ENCODE peak calls at places on chromosome 13, in five cellular contexts. P, I, M, T and Q are unnamed samples. For H3K36me3 and H3K9me3, the result is how much of the 10 kb centered on the place peaks cover.

GRCh38 chr13:79481685-79482052 is 714 bp downstream of the NDFIP2 start:
- DNase-seq in I (no peak), T (peak), M (no peak), P (no peak), Q (no peak)

GRCh38 chr13:42539670-42540069 is 34.3 kb upstream of the TNFSF11 start:
- DNase-seq in M (no peak), P (no peak), I (no peak), T (no peak), Q (no peak)

GRCh38 chr13:74675185-74675584 is 541.0 kb upstream of the KLF12 start:
- DNase-seq in M (no peak), I (peak), T (no peak), P (no peak), Q (no peak)

GRCh38 chr13:34678154-34678553 is 263.9 kb upstream of the NBEA start:
- DNase-seq in T (no peak), M (no peak), I (no peak), P (no peak), Q (no peak)

GRCh38 chr13:21344662-21345176 is 114.4 kb downstream of the ZDHHC20 start:
- DNase-seq in M (no peak), I (no peak), T (peak), P (no peak), Q (no peak)

GRCh38 chr13:109781384-109782065 is 4.9 kb downstream of the IRS2 start:
- DNase-seq in M (no peak), I (peak), P (no peak), T (no peak), Q (peak)

GRCh38 chr13:97318532-97318931 is 96.4 kb downstream of the MBNL2 start:
- DNase-seq in P (no peak), T (no peak), M (no peak), I (no peak), Q (no peak)

GRCh38 chr13:28637714-28638355 is 21.1 kb upstream of the POMP start:
- DNase-seq in T (no peak), M (no peak), I (peak), P (no peak), Q (no peak)

GRCh38 chr13:93270769-93271753 is 44.5 kb downstream of the GPC6 start:
- DNase-seq in I (peak), P (peak), M (no peak), T (no peak), Q (no peak)

GRCh38 chr13:31909889-31910551 is 121.6 kb upstream of the FRY start:
- DNase-seq in M (no peak), P (peak), I (peak), T (peak), Q (no peak)

GRCh38 chr13:70505809-70506208 is 397.6 kb upstream of the KLHL1 start:
- DNase-seq in M (no peak), P (no peak), I (no peak), T (no peak), Q (no peak)

GRCh38 chr13:28718186-28718537 is 608 bp downstream of the SLC46A3 start:
- DNase-seq in I (no peak), M (no peak), P (no peak), T (no peak), Q (no peak)

GRCh38 chr13:79593611-79594275 is 112.8 kb downstream of the NDFIP2 start:
- DNase-seq in I (no peak), M (no peak), P (no peak), T (no peak), Q (no peak)

GRCh38 chr13:113972451-113973217 is 1.2 kb downstream of the C13orf46 start:
- DNase-seq in M (no peak), I (no peak), T (no peak), P (no peak), Q (peak)
- H3K36me3 ChIP-seq in M (under half), I (under half), T (under half), P (under half), Q (under half)

GRCh38 chr13:48066310-48066989 is 28.5 kb downstream of the MED4 start:
- DNase-seq in M (no peak), P (no peak), I (no peak), T (no peak), Q (no peak)
- H3K9me3 ChIP-seq in M (under half), P (under half), I (under half), T (under half), Q (under half)

DNA sequence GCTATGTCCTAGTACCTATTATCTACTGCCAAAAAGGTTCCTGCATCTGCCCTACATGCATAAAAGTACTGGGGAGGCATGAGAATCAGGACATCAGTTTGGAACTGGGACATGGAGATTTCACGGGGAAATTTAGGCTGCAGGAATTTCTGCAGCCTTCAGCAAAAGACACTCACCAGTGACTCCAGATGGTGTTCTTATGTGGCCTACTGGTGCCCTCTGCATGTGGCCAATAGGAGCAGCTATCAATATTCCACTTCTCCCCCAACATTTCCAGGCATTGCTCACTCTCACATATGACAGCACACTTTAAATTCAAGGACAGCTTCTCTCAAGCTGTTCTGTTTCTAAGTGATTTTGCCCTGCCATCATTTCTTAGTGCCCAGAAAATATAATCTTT is 570.5 kb upstream of the ARGLU1 start:
- DNase-seq in P (no peak), M (no peak), I (no peak), T (no peak), Q (no peak)
- H3K36me3 ChIP-seq in P (under half), M (under half), I (under half), T (under half), Q (under half)

GRCh38 chr13:49759503-49759902 is 33.0 kb downstream of the KPNA3 start:
- DNase-seq in P (no peak), I (peak), T (no peak), M (no peak), Q (no peak)

GRCh38 chr13:49756263-49756662 is 36.2 kb downstream of the KPNA3 start:
- DNase-seq in P (no peak), T (no peak), I (no peak), M (no peak), Q (no peak)

DNA sequence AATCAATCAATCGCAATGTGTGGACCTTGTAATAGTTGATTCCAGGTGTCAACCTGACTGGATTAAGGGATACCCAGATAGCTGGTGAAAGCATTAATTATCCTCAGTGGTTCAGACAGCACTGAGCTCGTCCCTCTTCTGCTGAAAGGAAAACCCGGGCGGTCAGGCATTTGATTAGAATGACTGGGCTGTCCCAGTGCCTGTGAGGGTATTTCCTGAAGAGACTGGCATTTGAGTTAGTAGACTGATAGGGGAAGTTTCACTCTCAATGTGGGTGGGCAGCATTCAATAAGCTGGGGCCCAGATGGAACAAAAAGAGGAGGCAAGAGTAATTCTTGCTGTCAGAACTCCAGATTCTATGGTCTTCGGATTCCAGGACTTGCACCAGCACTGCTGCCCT is 31.9 kb downstream of the KPNA3 start:
- DNase-seq in M (no peak), T (no peak), P (no peak), I (no peak), Q (no peak)
- H3K9me3 ChIP-seq in M (under half), T (under half), P (under half), I (under half), Q (under half)

DNA sequence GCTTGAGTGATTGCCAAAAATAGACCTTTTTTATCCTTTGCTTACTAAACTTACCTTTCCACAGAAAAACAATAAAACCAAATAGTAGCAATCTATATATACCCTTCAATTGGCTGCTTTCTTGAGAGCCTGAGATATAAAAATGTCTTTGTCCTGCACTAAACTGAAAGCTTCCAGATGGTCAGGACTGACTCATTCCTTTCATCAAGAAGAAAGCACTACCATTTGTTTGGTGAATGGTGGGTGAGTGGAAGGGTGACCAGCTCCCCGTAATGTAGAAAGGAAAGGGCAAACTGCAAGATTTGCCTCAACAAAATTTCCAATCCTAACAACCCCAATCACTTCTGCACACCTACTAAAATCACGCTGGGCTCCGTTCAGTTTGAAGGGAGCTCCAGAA is 67.8 kb downstream of the SACS start:
- DNase-seq in M (no peak), I (no peak), P (no peak), T (no peak), Q (no peak)
- H3K36me3 ChIP-seq in M (under half), I (half or more), P (under half), T (under half), Q (under half)

GRCh38 chr13:83824561-83824960 is 57.7 kb downstream of the SLITRK1 start:
- DNase-seq in I (no peak), T (no peak), M (no peak), P (no peak), Q (peak)
- H3K9me3 ChIP-seq in I (under half), T (under half), M (under half), P (under half), Q (under half)